ENCODE peak calls at places on chromosomes 7 and 10, in seven cellular contexts. One of them, this sample, is unnamed.

GRCh38 chr7:155950898-155951553 is 138.8 kb upstream of the SHH start:
- DNase-seq in NAMALWA: no peak
- DNase-seq in stimulated activated CD4-positive, alpha-beta T cell treated with anti-CD3 and anti-CD28 coated beads, Interleukin-15, amount 100 ng/mL, for 1 hour: no peak
- DNase-seq in left cardiac atrium: no peak
- DNase-seq in stomach: peak
- DNase-seq in fibroblast of lung: no peak
- DNase-seq in psoas muscle: no peak
- DNase-seq in this sample: no peak

GRCh38 chr10:70840836-70841235 is 25.1 kb downstream of the SGPL1 start:
- DNase-seq in NAMALWA: no peak
- DNase-seq in stimulated activated CD4-positive, alpha-beta T cell treated with anti-CD3 and anti-CD28 coated beads, Interleukin-15, amount 100 ng/mL, for 1 hour: no peak
- DNase-seq in left cardiac atrium: no peak
- DNase-seq in stomach: no peak
- DNase-seq in fibroblast of lung: no peak
- DNase-seq in psoas muscle: no peak
- DNase-seq in this sample: no peak

GRCh38 chr7:17060051-17060450 is 178.3 kb upstream of the AGR3 start:
- DNase-seq in NAMALWA: no peak
- DNase-seq in stimulated activated CD4-positive, alpha-beta T cell treated with anti-CD3 and anti-CD28 coated beads, Interleukin-15, amount 100 ng/mL, for 1 hour: no peak
- DNase-seq in left cardiac atrium: no peak
- DNase-seq in stomach: no peak
- DNase-seq in fibroblast of lung: no peak
- DNase-seq in psoas muscle: no peak
- DNase-seq in this sample: no peak

GRCh38 chr10:22518167-22518724 is 172.9 kb downstream of the SPAG6 start:
- DNase-seq in NAMALWA: no peak
- DNase-seq in stimulated activated CD4-positive, alpha-beta T cell treated with anti-CD3 and anti-CD28 coated beads, Interleukin-15, amount 100 ng/mL, for 1 hour: no peak
- DNase-seq in left cardiac atrium: no peak
- DNase-seq in stomach: no peak
- DNase-seq in fibroblast of lung: peak
- DNase-seq in psoas muscle: no peak
- DNase-seq in this sample: no peak

GRCh38 chr10:119368991-119369869 is 161.9 kb downstream of the GRK5 start:
- DNase-seq in NAMALWA: peak
- DNase-seq in stimulated activated CD4-positive, alpha-beta T cell treated with anti-CD3 and anti-CD28 coated beads, Interleukin-15, amount 100 ng/mL, for 1 hour: no peak
- DNase-seq in left cardiac atrium: no peak
- DNase-seq in stomach: no peak
- DNase-seq in fibroblast of lung: no peak
- DNase-seq in psoas muscle: no peak
- DNase-seq in this sample: no peak

GRCh38 chr7:30413864-30414263 is 64.7 kb downstream of the NOD1 start:
- DNase-seq in NAMALWA: no peak
- DNase-seq in stimulated activated CD4-positive, alpha-beta T cell treated with anti-CD3 and anti-CD28 coated beads, Interleukin-15, amount 100 ng/mL, for 1 hour: no peak
- DNase-seq in left cardiac atrium: no peak
- DNase-seq in stomach: no peak
- DNase-seq in fibroblast of lung: no peak
- DNase-seq in psoas muscle: no peak
- DNase-seq in this sample: no peak

GRCh38 chr10:21078410-21079329 is 181.6 kb upstream of the NEBL start:
- DNase-seq in NAMALWA: peak
- DNase-seq in stimulated activated CD4-positive, alpha-beta T cell treated with anti-CD3 and anti-CD28 coated beads, Interleukin-15, amount 100 ng/mL, for 1 hour: no peak
- DNase-seq in left cardiac atrium: peak
- DNase-seq in stomach: peak
- DNase-seq in fibroblast of lung: peak
- DNase-seq in psoas muscle: peak
- DNase-seq in this sample: no peak

GRCh38 chr7:94087664-94088352 is 83.7 kb upstream of the BET1 start:
- DNase-seq in NAMALWA: peak
- DNase-seq in stimulated activated CD4-positive, alpha-beta T cell treated with anti-CD3 and anti-CD28 coated beads, Interleukin-15, amount 100 ng/mL, for 1 hour: no peak
- DNase-seq in left cardiac atrium: peak
- DNase-seq in stomach: peak
- DNase-seq in fibroblast of lung: peak
- DNase-seq in psoas muscle: no peak
- DNase-seq in this sample: no peak

GRCh38 chr10:24723788-24724380 is at the start of gene ARHGAP21:
- DNase-seq in NAMALWA: peak
- DNase-seq in stimulated activated CD4-positive, alpha-beta T cell treated with anti-CD3 and anti-CD28 coated beads, Interleukin-15, amount 100 ng/mL, for 1 hour: peak
- DNase-seq in left cardiac atrium: peak
- DNase-seq in stomach: peak
- DNase-seq in fibroblast of lung: peak
- DNase-seq in psoas muscle: peak
- DNase-seq in this sample: no peak

GRCh38 chr10:92891885-92892705 is 43.8 kb downstream of the EXOC6 start:
- DNase-seq in NAMALWA: no peak
- DNase-seq in stimulated activated CD4-positive, alpha-beta T cell treated with anti-CD3 and anti-CD28 coated beads, Interleukin-15, amount 100 ng/mL, for 1 hour: no peak
- DNase-seq in left cardiac atrium: peak
- DNase-seq in stomach: peak
- DNase-seq in fibroblast of lung: peak
- DNase-seq in psoas muscle: peak
- DNase-seq in this sample: no peak

GRCh38 chr7:137923380-137923779 is 76.6 kb upstream of the DGKI start:
- DNase-seq in NAMALWA: no peak
- DNase-seq in stimulated activated CD4-positive, alpha-beta T cell treated with anti-CD3 and anti-CD28 coated beads, Interleukin-15, amount 100 ng/mL, for 1 hour: no peak
- DNase-seq in left cardiac atrium: no peak
- DNase-seq in stomach: no peak
- DNase-seq in fibroblast of lung: peak
- DNase-seq in psoas muscle: no peak
- DNase-seq in this sample: no peak

GRCh38 chr7:80415114-80415513 is 96.8 kb downstream of the GNAT3 start:
- DNase-seq in NAMALWA: no peak
- DNase-seq in stimulated activated CD4-positive, alpha-beta T cell treated with anti-CD3 and anti-CD28 coated beads, Interleukin-15, amount 100 ng/mL, for 1 hour: no peak
- DNase-seq in left cardiac atrium: no peak
- DNase-seq in stomach: no peak
- DNase-seq in fibroblast of lung: no peak
- DNase-seq in psoas muscle: no peak
- DNase-seq in this sample: no peak

GRCh38 chr10:91556691-91557529 is 76.0 kb downstream of the PPP1R3C start:
- DNase-seq in NAMALWA: no peak
- DNase-seq in stimulated activated CD4-positive, alpha-beta T cell treated with anti-CD3 and anti-CD28 coated beads, Interleukin-15, amount 100 ng/mL, for 1 hour: no peak
- DNase-seq in left cardiac atrium: no peak
- DNase-seq in stomach: peak
- DNase-seq in fibroblast of lung: no peak
- DNase-seq in psoas muscle: no peak
- DNase-seq in this sample: no peak

GRCh38 chr7:144474363-144474762 is 70.9 kb upstream of the NOBOX start:
- DNase-seq in NAMALWA: no peak
- DNase-seq in stimulated activated CD4-positive, alpha-beta T cell treated with anti-CD3 and anti-CD28 coated beads, Interleukin-15, amount 100 ng/mL, for 1 hour: no peak
- DNase-seq in left cardiac atrium: no peak
- DNase-seq in stomach: no peak
- DNase-seq in fibroblast of lung: no peak
- DNase-seq in psoas muscle: no peak
- DNase-seq in this sample: no peak

GRCh38 chr10:9848981-9849380 is 1168.7 kb upstream of the CELF2 start:
- DNase-seq in NAMALWA: no peak
- DNase-seq in stimulated activated CD4-positive, alpha-beta T cell treated with anti-CD3 and anti-CD28 coated beads, Interleukin-15, amount 100 ng/mL, for 1 hour: no peak
- DNase-seq in left cardiac atrium: no peak
- DNase-seq in stomach: no peak
- DNase-seq in fibroblast of lung: peak
- DNase-seq in psoas muscle: no peak
- DNase-seq in this sample: no peak

GRCh38 chr7:108561047-108561619 is 8.4 kb downstream of the THAP5 start:
- DNase-seq in NAMALWA: no peak
- DNase-seq in stimulated activated CD4-positive, alpha-beta T cell treated with anti-CD3 and anti-CD28 coated beads, Interleukin-15, amount 100 ng/mL, for 1 hour: no peak
- DNase-seq in left cardiac atrium: no peak
- DNase-seq in stomach: no peak
- DNase-seq in fibroblast of lung: peak
- DNase-seq in psoas muscle: no peak
- DNase-seq in this sample: no peak

GRCh38 chr7:154903083-154903731 is 99.7 kb downstream of the PAXIP1 start:
- DNase-seq in NAMALWA: no peak
- DNase-seq in stimulated activated CD4-positive, alpha-beta T cell treated with anti-CD3 and anti-CD28 coated beads, Interleukin-15, amount 100 ng/mL, for 1 hour: no peak
- DNase-seq in left cardiac atrium: no peak
- DNase-seq in stomach: peak
- DNase-seq in fibroblast of lung: no peak
- DNase-seq in psoas muscle: no peak
- DNase-seq in this sample: no peak

GRCh38 chr7:56026538-56026937 is 24.7 kb downstream of the PSPH start:
- DNase-seq in NAMALWA: no peak
- DNase-seq in stimulated activated CD4-positive, alpha-beta T cell treated with anti-CD3 and anti-CD28 coated beads, Interleukin-15, amount 100 ng/mL, for 1 hour: no peak
- DNase-seq in left cardiac atrium: no peak
- DNase-seq in stomach: no peak
- DNase-seq in fibroblast of lung: no peak
- DNase-seq in psoas muscle: no peak
- DNase-seq in this sample: no peak

GRCh38 chr10:76422769-76423168 is 991.3 kb downstream of the LRMDA start:
- DNase-seq in NAMALWA: no peak
- DNase-seq in stimulated activated CD4-positive, alpha-beta T cell treated with anti-CD3 and anti-CD28 coated beads, Interleukin-15, amount 100 ng/mL, for 1 hour: no peak
- DNase-seq in left cardiac atrium: no peak
- DNase-seq in stomach: no peak
- DNase-seq in fibroblast of lung: no peak
- DNase-seq in psoas muscle: no peak
- DNase-seq in this sample: no peak

GRCh38 chr10:33617381-33617780 is 282.9 kb upstream of the NRP1 start:
- DNase-seq in NAMALWA: no peak
- DNase-seq in stimulated activated CD4-positive, alpha-beta T cell treated with anti-CD3 and anti-CD28 coated beads, Interleukin-15, amount 100 ng/mL, for 1 hour: no peak
- DNase-seq in left cardiac atrium: no peak
- DNase-seq in stomach: no peak
- DNase-seq in fibroblast of lung: no peak
- DNase-seq in psoas muscle: no peak
- DNase-seq in this sample: no peak

GRCh38 chr10:124332426-124332825 is 86.3 kb downstream of the OAT start:
- DNase-seq in NAMALWA: no peak
- DNase-seq in stimulated activated CD4-positive, alpha-beta T cell treated with anti-CD3 and anti-CD28 coated beads, Interleukin-15, amount 100 ng/mL, for 1 hour: no peak
- DNase-seq in left cardiac atrium: no peak
- DNase-seq in stomach: no peak
- DNase-seq in fibroblast of lung: peak
- DNase-seq in psoas muscle: no peak
- DNase-seq in this sample: no peak

GRCh38 chr10:118278649-118279048 is 63.5 kb downstream of the FAM204A start:
- DNase-seq in NAMALWA: no peak
- DNase-seq in stimulated activated CD4-positive, alpha-beta T cell treated with anti-CD3 and anti-CD28 coated beads, Interleukin-15, amount 100 ng/mL, for 1 hour: no peak
- DNase-seq in left cardiac atrium: no peak
- DNase-seq in stomach: no peak
- DNase-seq in fibroblast of lung: peak
- DNase-seq in psoas muscle: no peak
- DNase-seq in this sample: no peak

GRCh38 chr10:124825702-124826101 is 24.1 kb downstream of the ABRAXAS2 start:
- DNase-seq in NAMALWA: no peak
- DNase-seq in stimulated activated CD4-positive, alpha-beta T cell treated with anti-CD3 and anti-CD28 coated beads, Interleukin-15, amount 100 ng/mL, for 1 hour: no peak
- DNase-seq in left cardiac atrium: no peak
- DNase-seq in stomach: no peak
- DNase-seq in fibroblast of lung: no peak
- DNase-seq in psoas muscle: no peak
- DNase-seq in this sample: no peak

GRCh38 chr7:19122018-19122588 is 4.7 kb upstream of the TWIST1 start:
- DNase-seq in NAMALWA: peak
- DNase-seq in stimulated activated CD4-positive, alpha-beta T cell treated with anti-CD3 and anti-CD28 coated beads, Interleukin-15, amount 100 ng/mL, for 1 hour: no peak
- DNase-seq in left cardiac atrium: no peak
- DNase-seq in stomach: no peak
- DNase-seq in fibroblast of lung: peak
- DNase-seq in psoas muscle: no peak
- DNase-seq in this sample: no peak

GRCh38 chr10:101162677-101163076 is 31.6 kb downstream of the TLX1 start:
- DNase-seq in NAMALWA: no peak
- DNase-seq in stimulated activated CD4-positive, alpha-beta T cell treated with anti-CD3 and anti-CD28 coated beads, Interleukin-15, amount 100 ng/mL, for 1 hour: no peak
- DNase-seq in left cardiac atrium: no peak
- DNase-seq in stomach: peak
- DNase-seq in fibroblast of lung: no peak
- DNase-seq in psoas muscle: no peak
- DNase-seq in this sample: no peak

GRCh38 chr7:73850781-73851207 is 8.5 kb upstream of the METTL27 start:
- DNase-seq in NAMALWA: no peak
- DNase-seq in stimulated activated CD4-positive, alpha-beta T cell treated with anti-CD3 and anti-CD28 coated beads, Interleukin-15, amount 100 ng/mL, for 1 hour: no peak
- DNase-seq in left cardiac atrium: peak
- DNase-seq in stomach: no peak
- DNase-seq in fibroblast of lung: peak
- DNase-seq in psoas muscle: no peak
- DNase-seq in this sample: no peak

GRCh38 chr10:124998624-124999291 is 56.8 kb downstream of the ZRANB1 start:
- DNase-seq in NAMALWA: no peak
- DNase-seq in stimulated activated CD4-positive, alpha-beta T cell treated with anti-CD3 and anti-CD28 coated beads, Interleukin-15, amount 100 ng/mL, for 1 hour: no peak
- DNase-seq in left cardiac atrium: peak
- DNase-seq in stomach: no peak
- DNase-seq in fibroblast of lung: no peak
- DNase-seq in psoas muscle: no peak
- DNase-seq in this sample: no peak

GRCh38 chr10:102612964-102613275 is 31.4 kb upstream of the TRIM8 start:
- DNase-seq in NAMALWA: no peak
- DNase-seq in stimulated activated CD4-positive, alpha-beta T cell treated with anti-CD3 and anti-CD28 coated beads, Interleukin-15, amount 100 ng/mL, for 1 hour: no peak
- DNase-seq in left cardiac atrium: no peak
- DNase-seq in stomach: no peak
- DNase-seq in fibroblast of lung: no peak
- DNase-seq in psoas muscle: no peak
- DNase-seq in this sample: no peak